ENCODE peak calls at places on chromosomes 13 and 19, in eight cellular contexts. U, J, Z, D, N, C, M and W are unnamed samples.

GRCh38 chr13:24386816-24387708 is 77.7 kb downstream of the C1QTNF9 start:
- DNase-seq in C (no peak), N (no peak), D (no peak), M (no peak), Z (no peak), J (no peak), U (no peak), W (no peak)

GRCh38 chr13:29801737-29802305 is 48.6 kb downstream of the UBL3 start:
- DNase-seq in N (no peak), M (no peak), Z (no peak), D (no peak), U (no peak), C (no peak), J (no peak), W (no peak)

GRCh38 chr13:78604782-78605611 is 1.6 kb upstream of the POU4F1 start:
- DNase-seq in N (no peak), U (no peak), D (no peak), J (no peak), C (no peak), M (no peak), Z (peak; percentile 64), W (peak; percentile 55)

GRCh38 chr19:55265173-55265572 is 6.4 kb upstream of the PPP6R1 start:
- DNase-seq in N (no peak), C (no peak), J (no peak), U (no peak), D (no peak), Z (no peak), M (no peak), W (no peak)

GRCh38 chr13:51674276-51674675 is 90.0 kb downstream of the WDFY2 start:
- DNase-seq in D (no peak), N (no peak), Z (no peak), U (peak; percentile 89), M (no peak), J (peak; percentile 96), C (no peak), W (peak; percentile 28)

GRCh38 chr19:18743281-18743825 is 47.8 kb downstream of the COMP start:
- DNase-seq in C (peak; percentile 90), M (peak; percentile 35), N (no peak), D (no peak), U (peak; percentile 92), J (no peak), Z (no peak), W (no peak)

GRCh38 chr13:103883152-103883551 is 816.9 kb upstream of the SLC10A2 start:
- DNase-seq in M (peak; percentile 64), C (peak; percentile 84), N (peak; percentile 95), U (peak; percentile 68), Z (peak; percentile 86), D (no peak), J (peak; percentile 98), W (peak; percentile 99)

GRCh38 chr19:31128291-31128690 is 220.9 kb downstream of the TSHZ3 start:
- DNase-seq in M (no peak), N (no peak), J (no peak), U (no peak), Z (no peak), D (no peak), C (no peak), W (no peak)

GRCh38 chr19:4089400-4089908 is 22.8 kb upstream of the ZBTB7A start:
- DNase-seq in D (peak; percentile 82), J (no peak), M (no peak), N (no peak), C (no peak), U (no peak), Z (no peak), W (no peak)

GRCh38 chr19:16442386-16443276 is 29.1 kb downstream of the EPS15L1 start:
- DNase-seq in Z (no peak), J (no peak), D (no peak), C (peak; percentile 40), M (no peak), N (no peak), U (peak; percentile 60), W (no peak)

GRCh38 chr13:34216251-34216650 is 398.3 kb downstream of the RFC3 start:
- DNase-seq in Z (no peak), D (no peak), M (peak; percentile 27), N (no peak), J (no peak), C (no peak), U (no peak), W (no peak)

GRCh38 chr13:40379186-40379585 is 287.3 kb downstream of the FOXO1 start:
- DNase-seq in M (no peak), C (no peak), D (no peak), U (no peak), J (no peak), N (peak; percentile 89), Z (no peak), W (no peak)

GRCh38 chr13:25981060-25981459 is 70.8 kb downstream of the SHISA2 start:
- DNase-seq in J (no peak), C (no peak), U (no peak), N (no peak), Z (no peak), M (no peak), D (no peak), W (no peak)

GRCh38 chr19:58569191-58569942 is 3.8 kb downstream of the MZF1 start:
- DNase-seq in Z (no peak), M (no peak), N (no peak), J (no peak), U (no peak), C (no peak), D (peak; percentile 40), W (no peak)

GRCh38 chr19:45492627-45493470 is 4.0 kb downstream of the RTN2 start:
- DNase-seq in U (no peak), N (peak; percentile 80), Z (peak; percentile 71), D (no peak), C (peak; percentile 90), J (peak; percentile 78), M (peak; percentile 72), W (no peak)

GRCh38 chr13:66459143-66459542 is 771.0 kb downstream of the PCDH9 start:
- DNase-seq in C (no peak), J (no peak), Z (no peak), D (no peak), M (no peak), U (no peak), N (no peak), W (no peak)

GRCh38 chr13:112893570-112894422 is 75.2 kb upstream of the MCF2L start:
- DNase-seq in J (no peak), M (peak; percentile 6), U (peak; percentile 69), C (peak; percentile 84), Z (no peak), N (no peak), D (no peak), W (peak; percentile 80)

GRCh38 chr13:112060431-112060830 is 6.5 kb upstream of the SOX1 start:
- DNase-seq in Z (no peak), J (no peak), M (no peak), U (no peak), N (no peak), D (no peak), C (no peak), W (no peak)

GRCh38 chr13:29594310-29594709 is 1.2 kb downstream of the SLC7A1 start:
- DNase-seq in U (peak; percentile 53), J (peak; percentile 84), N (no peak), C (peak; percentile 40), Z (peak; percentile 91), M (peak; percentile 79), D (no peak), W (peak; percentile 95)

GRCh38 chr13:72104656-72105180 is 237.7 kb upstream of the DACH1 start:
- DNase-seq in J (no peak), N (no peak), M (no peak), C (no peak), D (no peak), U (no peak), Z (no peak), W (no peak)

GRCh38 chr19:6228523-6229215 is 51.1 kb downstream of the MLLT1 start:
- DNase-seq in U (no peak), D (no peak), J (no peak), N (no peak), M (no peak), C (no peak), Z (no peak), W (no peak)

GRCh38 chr19:33064117-33064777 is 441 bp downstream of the RHPN2 start:
- DNase-seq in J (no peak), C (peak; percentile 53), N (no peak), Z (peak; percentile 49), D (peak; percentile 63), U (peak; percentile 71), M (peak; percentile 10), W (peak; percentile 64)

GRCh38 chr19:53898680-53899341 is 10.3 kb upstream of the CACNG7 start:
- DNase-seq in J (no peak), C (no peak), Z (peak; percentile 25), D (no peak), M (no peak), U (no peak), N (no peak), W (no peak)

GRCh38 chr13:105090244-105090643 is 1445.2 kb downstream of the EFNB2 start:
- DNase-seq in C (no peak), D (no peak), U (no peak), M (peak; percentile 31), J (no peak), Z (no peak), N (no peak), W (no peak)

GRCh38 chr13:48962281-48962680 is 13.4 kb upstream of the FNDC3A start:
- DNase-seq in U (no peak), Z (no peak), M (no peak), J (no peak), C (no peak), N (no peak), D (no peak), W (peak; percentile 35)

GRCh38 chr13:33874871-33875270 is 56.9 kb downstream of the RFC3 start:
- DNase-seq in D (no peak), C (no peak), U (no peak), J (no peak), M (no peak), Z (no peak), N (no peak), W (no peak)

GRCh38 chr19:6363429-6363828 is 2.1 kb downstream of the CLPP start:
- DNase-seq in Z (no peak), J (no peak), N (no peak), U (no peak), M (no peak), D (no peak), C (no peak), W (no peak)

GRCh38 chr19:45206328-45206727 is 27.7 kb downstream of the BLOC1S3 start:
- DNase-seq in Z (no peak), N (no peak), J (no peak), M (no peak), C (no peak), U (no peak), D (no peak), W (no peak)

GRCh38 chr19:5090780-5091575 is 122.1 kb downstream of the KDM4B start:
- DNase-seq in Z (no peak), N (no peak), U (peak; percentile 42), D (no peak), C (peak; percentile 88), M (peak; percentile 62), J (no peak), W (peak; percentile 3)

GRCh38 chr19:58056261-58056660 is 2.8 kb upstream of the ZNF135 start:
- DNase-seq in M (no peak), Z (no peak), J (no peak), D (no peak), U (no peak), C (no peak), N (no peak), W (no peak)

GRCh38 chr13:95535243-95535642 is 17.3 kb upstream of the CLDN10 start:
- DNase-seq in U (no peak), Z (peak; percentile 79), J (peak; percentile 98), M (peak; percentile 50), N (no peak), C (no peak), D (no peak), W (peak; percentile 97)

GRCh38 chr13:95660981-95661581 is 15.9 kb upstream of the DNAJC3 start:
- DNase-seq in U (no peak), C (peak; percentile 74), Z (peak; percentile 80), D (no peak), J (peak; percentile 62), N (no peak), M (peak; percentile 76), W (peak; percentile 48)

GRCh38 chr13:44350775-44351504 is 22.7 kb upstream of the SERP2 start:
- DNase-seq in D (no peak), Z (no peak), C (no peak), U (no peak), N (no peak), M (no peak), J (no peak), W (peak; percentile 79)

GRCh38 chr19:1847348-1847683 is 967 bp downstream of the REXO1 start:
- DNase-seq in U (no peak), M (no peak), Z (no peak), N (no peak), D (no peak), J (no peak), C (no peak), W (no peak)